ENCODE peak calls at places on chromosome 10, in four cellular contexts. F, A, I and Y are unnamed samples.

GRCh38 chr10:114703377-114704125 is 45.5 kb upstream of the ABLIM1 start:
- DNase-seq in F (peak), A (peak), I (no peak), Y (no peak)

GRCh38 chr10:92146072-92146471 is 144.8 kb downstream of the CPEB3 start:
- DNase-seq in F (no peak), A (no peak), I (no peak), Y (no peak)

GRCh38 chr10:69842020-69842419 is 40.3 kb downstream of the COL13A1 start:
- DNase-seq in F (no peak), A (no peak), I (no peak), Y (no peak)

GRCh38 chr10:22634606-22635467 is 79.5 kb downstream of the PIP4K2A start:
- DNase-seq in F (no peak), A (no peak), I (no peak), Y (no peak)

GRCh38 chr10:63977329-63977923 is 456.2 kb downstream of the REEP3 start:
- DNase-seq in F (no peak), A (peak), I (peak), Y (no peak)

GRCh38 chr10:74778436-74779094 is 47.8 kb upstream of the KAT6B start:
- DNase-seq in F (no peak), A (no peak), I (no peak), Y (no peak)

GRCh38 chr10:124035928-124036558 is 57.4 kb downstream of the CHST15 start:
- DNase-seq in F (no peak), A (no peak), I (no peak), Y (peak)

GRCh38 chr10:89476676-89477075 is 58.7 kb downstream of the SLC16A12 start:
- DNase-seq in F (no peak), A (peak), I (no peak), Y (peak)

GRCh38 chr10:76546411-76546810 is 1091.2 kb downstream of the KCNMA1 start:
- DNase-seq in F (no peak), A (no peak), I (no peak), Y (no peak)

GRCh38 chr10:2900530-2900929 is 166.8 kb upstream of the PFKP start:
- DNase-seq in F (no peak), A (no peak), I (no peak), Y (no peak)

GRCh38 chr10:71483135-71483534 is 86.4 kb downstream of the CDH23 start:
- DNase-seq in F (no peak), A (no peak), I (no peak), Y (no peak)

GRCh38 chr10:71844084-71844483 is 7.0 kb downstream of the PSAP start:
- DNase-seq in F (no peak), A (no peak), I (no peak), Y (no peak)

GRCh38 chr10:119852822-119853221 is 19.8 kb downstream of the MCMBP start:
- DNase-seq in F (no peak), A (no peak), I (no peak), Y (no peak)

GRCh38 chr10:11810313-11810766 is 12.8 kb upstream of the PROSER2 start:
- DNase-seq in F (no peak), A (no peak), I (no peak), Y (no peak)

GRCh38 chr10:45035673-45036072 is 35.0 kb downstream of the ZNF22 start:
- DNase-seq in F (no peak), A (no peak), I (no peak), Y (no peak)

GRCh38 chr10:33871557-33871956 is 537.1 kb upstream of the NRP1 start:
- DNase-seq in F (no peak), A (no peak), I (no peak), Y (no peak)

GRCh38 chr10:131805696-131806095 is 95.1 kb upstream of the PPP2R2D start:
- DNase-seq in F (no peak), A (no peak), I (no peak), Y (no peak)

GRCh38 chr10:6363516-6363915 is 160.8 kb downstream of the PFKFB3 start:
- DNase-seq in F (no peak), A (no peak), I (no peak), Y (no peak)

GRCh38 chr10:68406111-68406814 is 814 bp downstream of the RUFY2 start:
- DNase-seq in F (peak), A (peak), I (peak), Y (no peak)

GRCh38 chr10:124290095-124290795 is 128.5 kb downstream of the OAT start:
- DNase-seq in F (no peak), A (no peak), I (no peak), Y (no peak)

GRCh38 chr10:132548106-132548823 is 10.7 kb downstream of the INPP5A start:
- DNase-seq in F (no peak), A (no peak), I (no peak), Y (no peak)

GRCh38 chr10:32938554-32939061 is 19.4 kb downstream of the ITGB1 start:
- DNase-seq in F (no peak), A (peak), I (peak), Y (no peak)

GRCh38 chr10:81570349-81570748 is 304.6 kb upstream of the NRG3 start:
- DNase-seq in F (no peak), A (no peak), I (no peak), Y (no peak)

GRCh38 chr10:77179015-77179695 is 458.5 kb downstream of the KCNMA1 start:
- DNase-seq in F (no peak), A (no peak), I (no peak), Y (no peak)